ENCODE peak calls at places on chromosomes 13 and 19, in four cellular contexts. E is activated CD4-positive, alpha-beta memory T cell treated with anti-CD3 and anti-CD28 coated beads, Interleukin-2, amount 10 ng/mL, durations not matched to agents 7 days and 5 days; L is stimulated activated CD4-positive, alpha-beta T cell treated with anti-CD3 and anti-CD28 coated beads, Interleukin-1b, Interleukin-23, amount 100 ng/mL, for 48 hours; J is HEK293T. T is an unnamed sample.

GRCh38 chr19:625257-625656 is 8.1 kb downstream of the POLRMT start:
- DNase-seq in L (no peak), J (no peak), E (no peak), T (no peak)

GRCh38 chr19:42351079-42351735 is 25.8 kb downstream of the MEGF8 start:
- DNase-seq in L (no peak), J (no peak), E (no peak), T (no peak)

GRCh38 chr19:2315818-2316353 is 7.9 kb upstream of the LINGO3 start:
- DNase-seq in J (no peak), E (peak), L (no peak), T (no peak)

GRCh38 chr19:49686503-49687088 is 2.8 kb upstream of the ADM5 start:
- DNase-seq in J (no peak), E (no peak), L (no peak), T (no peak)

GRCh38 chr13:32200741-32201140 is 114.4 kb downstream of the ZAR1L start:
- DNase-seq in L (no peak), E (no peak), J (no peak), T (no peak)

GRCh38 chr19:5073153-5073844 is 104.4 kb downstream of the KDM4B start:
- DNase-seq in L (no peak), J (no peak), E (no peak), T (no peak)

GRCh38 chr19:3409346-3410064 is 43.1 kb downstream of the NFIC start:
- DNase-seq in J (no peak), E (no peak), L (no peak), T (no peak)

GRCh38 chr13:113595131-113595530 is 10.6 kb downstream of the TFDP1 start:
- DNase-seq in E (no peak), L (no peak), J (no peak), T (no peak)

GRCh38 chr13:113059891-113060290 is 45.7 kb upstream of the F7 start:
- DNase-seq in J (no peak), E (no peak), L (no peak), T (no peak)

GRCh38 chr19:4829001-4829712 is 2.4 kb downstream of the TICAM1 start:
- DNase-seq in L (no peak), J (no peak), E (no peak), T (no peak)

GRCh38 chr19:6531163-6531955 is 533 bp downstream of the TNFSF9 start:
- DNase-seq in J (no peak), E (no peak), L (no peak), T (no peak)

GRCh38 chr13:37047032-37047431 is 12.5 kb downstream of the SUPT20H start:
- DNase-seq in J (peak), E (no peak), L (no peak), T (no peak)

GRCh38 chr13:45207319-45207718 is 6.5 kb upstream of the KCTD4 start:
- DNase-seq in L (no peak), J (no peak), E (no peak), T (no peak)

GRCh38 chr13:43054803-43055802 is 31.7 kb downstream of the DNAJC15 start:
- DNase-seq in E (no peak), J (peak), L (no peak), T (no peak)

GRCh38 chr19:38743394-38744297 is 628 bp downstream of the CAPN12 start:
- DNase-seq in E (no peak), J (no peak), L (no peak), T (no peak)

GRCh38 chr19:9986787-9987281 is 23.5 kb downstream of the COL5A3 start:
- DNase-seq in E (no peak), J (no peak), L (no peak), T (no peak)

GRCh38 chr13:74825170-74825948 is 656.6 kb downstream of the TBC1D4 start:
- DNase-seq in E (no peak), J (no peak), L (no peak), T (no peak)

GRCh38 chr19:39264306-39265290 is 3.6 kb upstream of the IFNL2 start:
- DNase-seq in E (no peak), J (no peak), L (no peak), T (no peak)

GRCh38 chr13:32150794-32151193 is 119.2 kb downstream of the FRY start:
- DNase-seq in J (no peak), L (no peak), E (no peak), T (no peak)

GRCh38 chr19:38626401-38626800 is 7.4 kb downstream of the EIF3K start:
- DNase-seq in L (no peak), E (no peak), J (no peak), T (no peak)

GRCh38 chr13:45994752-45995151 is 57.8 kb downstream of the ZC3H13 start:
- DNase-seq in L (no peak), E (no peak), J (no peak), T (no peak)

GRCh38 chr19:56153507-56153906 is 12.4 kb downstream of the ZNF444 start:
- DNase-seq in E (no peak), L (no peak), J (no peak), T (no peak)

GRCh38 chr13:28313579-28313978 is 175.2 kb downstream of the PAN3 start:
- DNase-seq in J (peak), L (no peak), E (no peak), T (no peak)

GRCh38 chr13:94020833-94021232 is 458.6 kb downstream of the DCT start:
- DNase-seq in J (no peak), L (no peak), E (no peak), T (no peak)

GRCh38 chr13:27556109-27556508 is 64.2 kb downstream of the LNX2 start:
- DNase-seq in J (no peak), L (no peak), E (no peak), T (no peak)

GRCh38 chr13:113582841-113583631 is 1.5 kb upstream of the TFDP1 start:
- DNase-seq in J (no peak), E (peak), L (no peak), T (no peak)

GRCh38 chr19:10517760-10518443 is 655 bp upstream of the S1PR5 start:
- DNase-seq in E (no peak), L (no peak), J (peak), T (no peak)

GRCh38 chr13:24050292-24050711 is 110.2 kb upstream of the SPATA13 start:
- DNase-seq in E (no peak), L (no peak), J (no peak), T (peak)

T was measured in omental fat pad.